ENCODE peak calls at places on chromosomes 5 and 9, in five cellular contexts. C is AG09309, W is PC-9, G is neuronal stem cell, Z is adrenal gland. P is an unnamed sample.
A peak's percentile ranks its signal among the peaks of the same experiment; 100 is the strongest.

GRCh38 chr5:963673-964531 is 44.7 kb upstream of the NKD2 start:
- DNase-seq in G (no peak), Z (peak; percentile 58), W (no peak), C (peak; percentile 76), P (no peak)

GRCh38 chr9:16530669-16531461 is 339.6 kb downstream of the BNC2 start:
- DNase-seq in Z (no peak), W (no peak), G (no peak), C (no peak), P (no peak)

GRCh38 chr9:24793711-24794110 is 248.0 kb upstream of the IZUMO3 start:
- DNase-seq in W (no peak), G (no peak), C (no peak), Z (no peak), P (no peak)

GRCh38 chr5:111513175-111513520 is 813 bp upstream of the STARD4 start:
- DNase-seq in C (no peak), G (no peak), Z (no peak), W (no peak), P (no peak)

GRCh38 chr5:59036274-59036961 is 453.5 kb downstream of the RAB3C start:
- DNase-seq in W (peak; percentile 39), G (no peak), C (peak; percentile 96), Z (no peak), P (no peak)

GRCh38 chr5:127957183-127957582 is 126.4 kb upstream of the SLC12A2 start:
- DNase-seq in G (no peak), Z (peak; percentile 71), W (no peak), C (no peak), P (no peak)

GRCh38 chr9:137294091-137294683 is 7.9 kb downstream of the NRARP start:
- DNase-seq in C (no peak), W (peak; percentile 54), Z (no peak), G (no peak), P (peak; percentile 90)

GRCh38 chr5:148416921-148417320 is 33.2 kb downstream of the FBXO38 start:
- DNase-seq in C (peak; percentile 79), Z (peak; percentile 23), G (no peak), W (no peak), P (no peak)

GRCh38 chr5:132270706-132271105 is 13.2 kb downstream of the PDLIM4 start:
- DNase-seq in Z (no peak), W (no peak), G (no peak), C (no peak), P (no peak)

GRCh38 chr9:118059520-118060278 is 355.5 kb downstream of the TLR4 start:
- DNase-seq in W (peak; percentile 12), G (peak; percentile 62), C (no peak), Z (no peak), P (peak; percentile 34)

GRCh38 chr5:176736271-176736965 is 73.9 kb upstream of the UNC5A start:
- DNase-seq in G (no peak), W (no peak), C (no peak), Z (no peak), P (no peak)

GRCh38 chr9:81661339-81661738 is 28.0 kb downstream of the TLE1 start:
- DNase-seq in Z (no peak), G (no peak), C (no peak), W (no peak), P (no peak)

GRCh38 chr5:73545403-73545779 is 20.0 kb downstream of the ANKRA2 start:
- DNase-seq in C (no peak), G (no peak), Z (no peak), W (no peak), P (no peak)

GRCh38 chr5:73540192-73540591 is 25.2 kb downstream of the ANKRA2 start:
- DNase-seq in Z (no peak), G (no peak), C (no peak), W (peak; percentile 50), P (no peak)

GRCh38 chr5:73544429-73545402 is 20.7 kb downstream of the ANKRA2 start:
- DNase-seq in Z (peak; percentile 78), C (no peak), G (no peak), W (no peak), P (peak; percentile 89)

GRCh38 chr5:73541981-73542380 is 23.5 kb downstream of the ANKRA2 start:
- DNase-seq in W (no peak), G (no peak), Z (no peak), C (no peak), P (no peak)
- H3K4me3 ChIP-seq in W (peak overlapping the region; percentile 45), G (no peak overlapping the region), Z (no peak overlapping the region), C (no peak overlapping the region), P (no peak overlapping the region)

DNA sequence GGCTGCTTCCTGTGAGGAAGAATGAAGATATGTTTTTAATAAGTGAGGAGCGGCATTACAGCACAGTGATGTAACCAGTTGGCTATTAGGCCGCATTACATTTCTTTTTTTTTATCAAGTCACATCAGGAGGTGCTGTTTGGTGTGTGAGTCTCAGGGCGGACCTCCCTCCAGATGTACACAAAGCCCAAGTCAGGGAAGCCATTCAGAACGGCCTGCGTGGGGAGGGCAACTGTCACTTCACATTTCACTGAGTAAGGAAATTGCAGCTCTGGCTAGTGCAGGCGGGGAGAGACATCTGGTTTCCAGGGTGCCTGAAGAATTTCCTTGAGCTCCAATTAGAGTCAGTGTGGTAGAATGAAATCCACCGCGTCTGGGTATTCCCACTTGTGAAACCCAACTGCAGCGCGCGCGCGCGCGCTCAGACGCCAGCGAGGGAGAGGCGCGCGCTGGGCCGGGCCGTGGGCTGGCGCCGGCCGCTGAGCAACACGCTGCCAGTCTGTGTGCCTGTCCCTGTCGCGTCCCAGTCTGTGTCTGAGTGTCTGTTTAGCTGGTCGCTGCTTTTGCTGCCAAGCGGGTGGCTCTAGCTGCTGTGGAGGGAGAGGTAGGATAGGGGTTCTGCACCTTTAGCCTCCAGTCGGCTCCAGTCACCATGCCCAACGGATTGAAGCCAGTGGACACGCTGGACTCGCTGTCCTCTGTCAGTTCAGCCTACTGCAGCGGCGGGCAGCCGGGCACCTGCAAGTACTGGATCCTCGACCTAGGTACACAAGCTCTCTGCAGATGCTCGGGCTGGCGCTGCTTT is 140.8 kb upstream of the OTULINL start:
- DNase-seq in G (peak; percentile 58), Z (peak; percentile 30), C (peak; percentile 85), W (no peak), P (no peak)
- H3K4me3 ChIP-seq in G (peak overlapping the region; percentile 42), Z (no peak overlapping the region), C (peak overlapping the region; percentile 48), W (no peak overlapping the region), P (peak overlapping the region; percentile 44)

DNA sequence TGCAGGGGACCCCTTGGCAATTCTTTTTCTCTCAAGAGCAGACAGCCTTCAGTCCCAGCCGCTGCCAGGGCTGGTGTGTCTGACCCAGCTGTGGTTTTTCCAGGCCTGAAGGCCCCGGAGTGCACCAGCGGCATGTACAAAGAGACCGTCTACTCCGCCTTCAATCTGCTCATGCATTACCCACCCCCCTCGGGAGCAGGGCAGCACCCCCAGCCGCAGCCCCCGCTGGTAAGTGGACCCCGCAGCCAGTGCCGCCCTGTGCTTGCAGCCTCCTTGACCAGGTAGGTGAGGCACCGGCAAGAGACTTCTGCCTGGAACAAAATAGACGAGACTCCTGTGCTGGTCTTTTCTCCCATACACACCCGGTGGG is 1.3 kb downstream of the TCF7 start:
- DNase-seq in G (no peak), Z (no peak), C (no peak), W (no peak), P (peak; percentile 34)
- H3K4me3 ChIP-seq in G (peak overlapping the region; percentile 53), Z (no peak overlapping the region), C (no peak overlapping the region), W (peak overlapping the region; percentile 90), P (peak overlapping the region; percentile 53)

DNA sequence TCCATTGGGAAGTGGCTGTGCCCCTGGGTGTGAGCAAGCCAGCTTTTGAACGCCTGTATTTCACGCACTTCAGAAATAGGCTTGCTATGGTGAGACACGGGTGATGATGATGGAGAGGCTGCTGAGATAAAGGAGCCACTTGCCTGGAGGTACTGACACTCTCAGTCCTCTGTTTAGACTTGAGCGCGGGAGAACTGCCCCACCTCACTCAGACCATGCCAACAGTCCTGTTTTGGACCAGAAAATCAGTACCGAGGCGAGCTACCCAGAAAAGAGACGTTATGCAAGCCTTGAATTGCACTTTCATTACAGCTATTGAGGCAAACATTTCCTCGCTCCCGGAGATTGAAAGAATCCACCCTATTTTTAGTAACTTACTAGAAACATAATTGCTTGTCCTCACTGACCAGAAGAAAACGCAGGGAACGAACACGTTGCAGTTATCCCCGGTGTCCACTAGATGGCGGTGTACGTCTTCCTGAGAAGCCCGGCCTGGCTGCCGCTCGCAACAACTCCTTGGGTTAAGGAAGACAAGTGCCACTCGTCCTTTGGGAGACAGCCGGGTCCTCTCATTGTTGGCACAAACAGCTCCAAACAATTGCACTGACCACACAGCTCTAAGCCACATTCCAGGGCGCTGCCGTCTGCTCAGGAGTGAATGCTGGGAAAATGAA is 142.4 kb downstream of the PSAT1 start:
- DNase-seq in C (peak; percentile 90), G (peak; percentile 99), W (peak; percentile 77), Z (peak; percentile 90), P (peak; percentile 86)
- H3K4me3 ChIP-seq in C (peak overlapping the region; percentile 39), G (no peak overlapping the region), W (no peak overlapping the region), Z (no peak overlapping the region), P (no peak overlapping the region)

GRCh38 chr5:82356808-82357671 is 78.9 kb upstream of the RPS23 start:
- DNase-seq in G (no peak), Z (peak; percentile 95), C (peak; percentile 76), W (peak; percentile 79), P (peak; percentile 39)
- H3K4me3 ChIP-seq in G (no peak overlapping the region), Z (no peak overlapping the region), C (no peak overlapping the region), W (peak overlapping the region; percentile 26), P (no peak overlapping the region)

GRCh38 chr5:170448221-170448620 is 55.6 kb upstream of the KCNIP1 start:
- DNase-seq in W (no peak), C (no peak), G (no peak), Z (no peak), P (no peak)
- H3K4me3 ChIP-seq in W (no peak overlapping the region), C (no peak overlapping the region), G (no peak overlapping the region), Z (no peak overlapping the region), P (no peak overlapping the region)

P was measured in stomach.